ENCODE peak calls at places on chromosome 3, in nine cellular contexts. L, E, I, K, R, U, V, Q and P are unnamed samples. For H3K4me1, the result is how much of the 10 kb centered on the place peaks cover.

GRCh38 chr3:101719604-101720185 is 4.7 kb upstream of the CEP97 start:
- DNase-seq in L (no peak), E (no peak), I (no peak), K (no peak), R (no peak), U (no peak), V (no peak), Q (no peak), P (no peak)

GRCh38 chr3:71111784-71112440 is 471.6 kb downstream of the FOXP1 start:
- DNase-seq in L (peak), E (no peak), I (no peak), K (peak), R (no peak), U (no peak), V (no peak), Q (peak), P (no peak)

GRCh38 chr3:46997453-46998091 is 18.1 kb downstream of the NBEAL2 start:
- DNase-seq in L (no peak), E (no peak), I (no peak), K (no peak), R (peak), U (no peak), V (no peak), Q (no peak), P (no peak)

GRCh38 chr3:31041161-31041978 is 146.9 kb upstream of the GADL1 start:
- DNase-seq in L (peak), E (peak), I (no peak), K (peak), R (no peak), U (peak), V (no peak), Q (peak), P (no peak)

GRCh38 chr3:158260392-158260791 is 150.5 kb downstream of the RSRC1 start:
- DNase-seq in L (no peak), E (no peak), I (no peak), K (no peak), R (no peak), U (no peak), V (no peak), Q (no peak), P (no peak)

GRCh38 chr3:85560088-85560790 is 601.5 kb downstream of the CADM2 start:
- DNase-seq in L (peak), E (no peak), I (no peak), K (peak), R (no peak), U (no peak), V (no peak), Q (no peak), P (no peak)

GRCh38 chr3:131794766-131795381 is 239.9 kb downstream of the CPNE4 start:
- DNase-seq in L (peak), E (peak), I (peak), K (peak), R (peak), U (peak), V (peak), Q (peak), P (peak)

GRCh38 chr3:62525276-62525675 is 151.9 kb upstream of the FEZF2 start:
- DNase-seq in L (peak), E (no peak), I (no peak), K (no peak), R (no peak), U (no peak), V (no peak), Q (no peak), P (no peak)

GRCh38 chr3:4772171-4772804 is 206.9 kb upstream of the BHLHE40 start:
- DNase-seq in L (peak), E (no peak), I (no peak), K (peak), R (no peak), U (peak), V (no peak), Q (no peak), P (no peak)

GRCh38 chr3:154971771-154972326 is 108.3 kb upstream of the MME start:
- DNase-seq in L (peak), E (peak), I (no peak), K (peak), R (no peak), U (no peak), V (no peak), Q (no peak), P (no peak)

GRCh38 chr3:111197485-111197884 is 125.9 kb downstream of the NECTIN3 start:
- DNase-seq in L (no peak), E (no peak), I (no peak), K (no peak), R (no peak), U (no peak), V (no peak), Q (no peak), P (no peak)

GRCh38 chr3:55686720-55687254 is 199.7 kb upstream of the WNT5A start:
- DNase-seq in L (peak), E (no peak), I (no peak), K (peak), R (no peak), U (no peak), V (no peak), Q (no peak), P (no peak)

GRCh38 chr3:1172642-1173041 is 79.8 kb downstream of the CNTN6 start:
- DNase-seq in L (no peak), E (no peak), I (no peak), K (no peak), R (no peak), U (no peak), V (no peak), Q (no peak), P (no peak)

GRCh38 chr3:192354687-192355086 is 372.7 kb downstream of the FGF12 start:
- DNase-seq in L (no peak), E (no peak), I (no peak), K (no peak), R (no peak), U (no peak), V (no peak), Q (no peak), P (no peak)

GRCh38 chr3:136995652-136996051 is 37.9 kb downstream of the IL20RB start:
- DNase-seq in L (peak), E (no peak), I (no peak), K (no peak), R (no peak), U (no peak), V (no peak), Q (no peak), P (no peak)

GRCh38 chr3:136992091-136992490 is 34.3 kb downstream of the IL20RB start:
- DNase-seq in L (no peak), E (no peak), I (no peak), K (no peak), R (no peak), U (no peak), V (no peak), Q (no peak), P (no peak)

GRCh38 chr3:136990826-136991225 is 33.0 kb downstream of the IL20RB start:
- DNase-seq in L (no peak), E (no peak), I (no peak), K (no peak), R (no peak), U (no peak), V (no peak), Q (no peak), P (no peak)

GRCh38 chr3:136989781-136990524 is 32.2 kb downstream of the IL20RB start:
- DNase-seq in L (no peak), E (no peak), I (no peak), K (no peak), R (no peak), U (peak), V (no peak), Q (no peak), P (no peak)

DNA sequence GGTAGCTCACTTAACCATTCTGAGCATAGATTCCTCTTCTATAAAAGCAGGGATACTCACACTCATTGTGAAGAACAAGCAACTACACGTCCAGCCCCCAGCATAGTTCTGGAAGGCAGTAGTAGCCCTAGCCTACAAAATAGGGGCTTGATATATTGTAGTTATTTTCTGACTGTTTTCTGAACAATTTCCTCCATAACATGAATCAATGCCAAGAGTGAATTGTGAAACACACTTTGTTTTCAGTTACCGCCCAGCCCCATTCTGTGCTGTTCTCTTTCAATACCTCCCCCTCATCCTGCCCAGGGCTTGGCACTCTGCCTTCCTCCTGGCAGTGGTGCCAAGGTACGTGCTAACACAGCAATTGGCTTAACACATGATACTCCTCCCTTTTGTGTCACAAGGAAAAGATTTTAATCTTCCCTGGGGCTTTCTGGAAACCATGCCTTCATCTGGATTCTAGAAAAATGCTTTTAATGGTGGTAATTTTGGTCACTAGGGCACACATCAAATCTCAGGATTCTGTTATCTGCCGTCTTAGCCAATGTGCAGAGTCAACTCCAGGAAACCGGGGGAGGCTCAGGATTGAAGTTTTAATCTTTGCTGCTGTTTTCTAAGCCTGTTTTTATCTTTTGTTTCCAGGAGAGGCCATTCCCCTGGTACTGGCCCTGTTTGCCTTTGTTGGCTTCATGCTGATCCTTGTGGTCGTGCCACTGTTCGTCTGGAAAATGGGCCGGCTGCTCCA is 37.2 kb downstream of the IL20RB start:
- DNase-seq in L (peak), E (no peak), I (no peak), K (peak), R (peak), U (no peak), V (no peak), Q (no peak), P (no peak)
- H3K4me1 ChIP-seq in L (under half), E (under half), I (under half), K (under half), R (under half), U (under half), V (under half), Q (under half), P (under half)

GRCh38 chr3:160134964-160135363 is 90.3 kb upstream of the C3orf80 start:
- DNase-seq in L (peak), E (no peak), I (no peak), K (peak), R (no peak), U (no peak), V (no peak), Q (no peak), P (no peak)
- TF ChIP-seq EZH2phosphoT487 in L (no peak), E (no peak), I (no peak), K (no peak), R (no peak), U (no peak), V (no peak), Q (no peak), P (no peak)

DNA sequence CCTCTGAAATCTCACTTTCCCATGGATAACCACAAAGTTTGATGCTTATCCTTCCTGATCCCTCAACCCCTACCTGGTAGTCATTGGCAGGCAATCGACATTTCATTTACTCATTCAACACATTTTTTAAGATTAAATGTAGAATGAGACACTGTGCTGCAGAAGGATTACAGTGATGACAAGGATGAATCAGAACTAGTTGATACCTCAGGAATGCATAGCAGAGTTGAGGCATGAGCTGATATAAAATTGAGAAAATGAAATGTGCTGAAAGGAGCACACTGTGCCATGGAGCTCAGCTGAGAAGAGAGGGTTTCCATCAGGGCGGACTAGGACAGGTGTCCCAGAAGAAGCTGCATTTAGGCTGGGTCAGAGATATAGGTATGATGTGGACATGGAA is 48.9 kb upstream of the ACTL6A start:
- DNase-seq in L (peak), E (no peak), I (no peak), K (peak), R (no peak), U (no peak), V (no peak), Q (no peak), P (no peak)
- H3K4me1 ChIP-seq in L (under half), E (under half), I (under half), K (under half), R (under half), U (under half), V (under half), Q (under half), P (under half)

GRCh38 chr3:66622756-66623452 is 122.1 kb upstream of the LRIG1 start:
- DNase-seq in L (no peak), E (no peak), I (no peak), K (no peak), R (no peak), U (peak), V (no peak), Q (no peak), P (no peak)

GRCh38 chr3:66620185-66620803 is 119.5 kb upstream of the LRIG1 start:
- DNase-seq in L (no peak), E (peak), I (no peak), K (no peak), R (no peak), U (no peak), V (peak), Q (no peak), P (no peak)

GRCh38 chr3:66615643-66616301 is 115.0 kb upstream of the LRIG1 start:
- DNase-seq in L (no peak), E (no peak), I (no peak), K (no peak), R (no peak), U (no peak), V (no peak), Q (no peak), P (peak)

GRCh38 chr3:66617351-66617750 is 116.5 kb upstream of the LRIG1 start:
- DNase-seq in L (no peak), E (no peak), I (no peak), K (no peak), R (no peak), U (no peak), V (no peak), Q (no peak), P (no peak)

DNA sequence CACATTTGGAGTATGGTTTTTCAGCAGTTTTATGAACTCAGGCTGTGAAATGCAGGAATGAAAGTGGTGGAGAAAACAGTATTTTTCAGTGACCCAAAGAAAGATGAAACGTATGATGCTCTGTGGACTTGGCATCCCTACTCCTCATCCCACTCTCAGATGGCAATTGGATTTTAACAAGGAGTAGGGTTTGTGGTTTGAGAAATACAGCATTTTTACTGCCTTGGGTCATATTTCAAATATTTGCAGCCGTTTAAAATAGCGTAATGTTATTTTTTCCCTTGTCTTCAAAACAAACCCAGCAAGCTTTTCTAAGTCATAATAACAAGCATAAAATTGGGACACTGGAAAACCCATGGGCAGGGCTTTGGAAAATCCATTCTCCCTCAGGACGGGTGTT is 117.2 kb upstream of the LRIG1 start:
- DNase-seq in L (no peak), E (no peak), I (no peak), K (no peak), R (no peak), U (no peak), V (no peak), Q (no peak), P (no peak)
- TF ChIP-seq EZH2phosphoT487 in L (no peak), E (no peak), I (no peak), K (no peak), R (no peak), U (no peak), V (no peak), Q (no peak), P (no peak)

DNA sequence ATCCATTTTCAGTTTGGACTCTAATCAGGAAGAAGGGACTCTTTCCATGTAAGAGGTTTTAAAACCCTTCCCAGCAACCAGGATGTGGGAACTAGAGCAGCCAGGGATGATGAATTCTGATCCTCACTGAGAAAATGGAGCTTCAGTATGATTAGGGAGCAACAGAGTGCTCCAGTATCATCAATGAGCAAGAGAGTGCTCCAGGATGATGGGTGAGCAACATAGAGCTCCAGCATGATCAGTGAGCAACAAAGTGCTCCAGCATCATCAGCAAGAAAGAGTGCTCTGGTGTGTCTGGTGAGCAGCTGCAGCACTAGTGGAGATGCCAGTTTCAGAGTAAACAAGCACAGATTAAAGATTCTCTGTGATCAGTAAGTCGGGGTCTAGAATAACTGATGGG is 106.4 kb upstream of the LPP start:
- DNase-seq in L (no peak), E (no peak), I (no peak), K (no peak), R (no peak), U (no peak), V (no peak), Q (no peak), P (no peak)
- H3K4me1 ChIP-seq in L (under half), E (under half), I (half or more), K (under half), R (under half), U (under half), V (under half), Q (under half), P (under half)

GRCh38 chr3:127689266-127689860 is 16.6 kb downstream of the ABTB1 start:
- DNase-seq in L (no peak), E (no peak), I (no peak), K (no peak), R (no peak), U (no peak), V (no peak), Q (no peak), P (no peak)
- TF ChIP-seq EZH2phosphoT487 in L (no peak), E (no peak), I (no peak), K (no peak), R (no peak), U (no peak), V (no peak), Q (no peak), P (no peak)

GRCh38 chr3:150926328-150926727 is 21.1 kb upstream of the MINDY4B start:
- DNase-seq in L (no peak), E (no peak), I (no peak), K (no peak), R (no peak), U (no peak), V (no peak), Q (no peak), P (peak)

GRCh38 chr3:150933473-150934008 is 28.3 kb upstream of the MINDY4B start:
- DNase-seq in L (peak), E (no peak), I (no peak), K (no peak), R (no peak), U (no peak), V (no peak), Q (no peak), P (no peak)

GRCh38 chr3:150931710-150932109 is 26.5 kb upstream of the MINDY4B start:
- DNase-seq in L (no peak), E (no peak), I (no peak), K (no peak), R (no peak), U (no peak), V (no peak), Q (no peak), P (no peak)

GRCh38 chr3:150928234-150928633 is 23.0 kb upstream of the MINDY4B start:
- DNase-seq in L (no peak), E (no peak), I (no peak), K (no peak), R (no peak), U (no peak), V (no peak), Q (no peak), P (no peak)

GRCh38 chr3:150930839-150931238 is 25.6 kb upstream of the MINDY4B start:
- DNase-seq in L (no peak), E (no peak), I (no peak), K (no peak), R (no peak), U (no peak), V (no peak), Q (no peak), P (peak)
- H3K4me1 ChIP-seq in L (under half), E (under half), I (under half), K (under half), R (under half), U (under half), V (under half), Q (under half), P (under half)

GRCh38 chr3:187016639-187017345 is 86.5 kb downstream of the ST6GAL1 start:
- DNase-seq in L (peak), E (no peak), I (peak), K (peak), R (no peak), U (peak), V (no peak), Q (no peak), P (no peak)
- TF ChIP-seq EZH2phosphoT487 in L (no peak), E (no peak), I (no peak), K (no peak), R (no peak), U (no peak), V (no peak), Q (no peak), P (no peak)

GRCh38 chr3:14886101-14886500 is 61.3 kb upstream of the NR2C2 start:
- DNase-seq in L (no peak), E (no peak), I (no peak), K (no peak), R (no peak), U (no peak), V (no peak), Q (no peak), P (no peak)
- H3K4me1 ChIP-seq in L (under half), E (under half), I (under half), K (under half), R (under half), U (under half), V (under half), Q (under half), P (under half)